ENCODE peak calls at places on chromosomes 13 and 19, in four cellular contexts. I, F, E and V are unnamed samples.

GRCh38 chr13:113002891-113003290 is 33.9 kb downstream of the MCF2L start:
- DNase-seq in I (no peak), F (no peak), E (no peak), V (no peak)

GRCh38 chr13:113291997-113292862 is 4.8 kb upstream of the LAMP1 start:
- DNase-seq in F (no peak), I (no peak), E (peak), V (peak)

GRCh38 chr19:30170495-30171137 is 201.6 kb upstream of the ZNF536 start:
- DNase-seq in E (no peak), F (no peak), I (no peak), V (no peak)

GRCh38 chr19:44748426-44749254 is at the start of gene BCL3:
- DNase-seq in E (peak), I (peak), F (peak), V (peak)

GRCh38 chr19:1265611-1266115 is 3.5 kb upstream of the CIRBP start:
- DNase-seq in F (peak), I (no peak), E (peak), V (no peak)

GRCh38 chr19:18735324-18735723 is 51.8 kb downstream of the CRTC1 start:
- DNase-seq in E (no peak), I (no peak), F (no peak), V (peak)

GRCh38 chr19:45470147-45471081 is 2.6 kb downstream of the FOSB start:
- DNase-seq in I (peak), E (peak), F (peak), V (no peak)

GRCh38 chr19:50628146-50628545 is 11.5 kb downstream of the SYT3 start:
- DNase-seq in F (no peak), I (no peak), E (no peak), V (no peak)

GRCh38 chr13:57629821-57630235 is 1.7 kb upstream of the PCDH17 start:
- DNase-seq in F (peak), I (no peak), E (peak), V (peak)

GRCh38 chr19:3207466-3208242 is 16.8 kb upstream of the CELF5 start:
- DNase-seq in E (no peak), I (no peak), F (no peak), V (peak)

GRCh38 chr13:50244913-50245574 is 229.8 kb downstream of the KCNRG start:
- DNase-seq in E (peak), I (peak), F (no peak), V (no peak)

GRCh38 chr19:31448221-31448657 is 99.0 kb upstream of the TSHZ3 start:
- DNase-seq in E (peak), I (no peak), F (peak), V (no peak)

GRCh38 chr13:50444726-50445125 is 398.8 kb downstream of the DLEU7 start:
- DNase-seq in E (no peak), F (no peak), I (no peak), V (no peak)

GRCh38 chr19:43470288-43470687 is 4.9 kb upstream of the LYPD3 start:
- DNase-seq in E (peak), F (no peak), I (no peak), V (no peak)

GRCh38 chr19:53903055-53903680 is 5.9 kb upstream of the CACNG7 start:
- DNase-seq in E (peak), F (no peak), I (peak), V (no peak)

GRCh38 chr13:78602561-78603239 is 652 bp downstream of the POU4F1 start:
- DNase-seq in I (no peak), F (no peak), E (no peak), V (no peak)

GRCh38 chr19:39795001-39795400 is 16.3 kb downstream of the LEUTX start:
- DNase-seq in I (no peak), E (no peak), F (no peak), V (no peak)

GRCh38 chr13:99218545-99218944 is 17.9 kb downstream of the UBAC2 start:
- DNase-seq in E (no peak), F (no peak), I (no peak), V (no peak)

GRCh38 chr19:34365463-34366401 is 736 bp downstream of the GPI start:
- DNase-seq in I (peak), E (peak), F (peak), V (peak)

GRCh38 chr13:107351305-107351704 is 783.4 kb upstream of the ARGLU1 start:
- DNase-seq in I (no peak), E (no peak), F (no peak), V (no peak)

GRCh38 chr19:41746593-41747227 is 8.6 kb upstream of the CEACAM6 start:
- DNase-seq in E (peak), I (peak), F (no peak), V (peak)

GRCh38 chr19:37691881-37692504 is 27.6 kb downstream of the ZNF607 start:
- DNase-seq in I (no peak), E (peak), F (peak), V (peak)

GRCh38 chr13:49812806-49813205 is 20.3 kb upstream of the KPNA3 start:
- DNase-seq in F (no peak), E (no peak), I (no peak), V (no peak)

GRCh38 chr19:6790194-6791128 is 18.0 kb downstream of the VAV1 start:
- DNase-seq in F (no peak), E (no peak), I (no peak), V (no peak)

GRCh38 chr13:30800107-30800506 is 64.8 kb downstream of the ALOX5AP start:
- DNase-seq in E (no peak), I (no peak), F (no peak), V (no peak)

GRCh38 chr13:110023729-110024645 is 237.6 kb upstream of the IRS2 start:
- DNase-seq in E (no peak), I (no peak), F (no peak), V (peak)

GRCh38 chr13:22126433-22127021 is 455.7 kb downstream of the FGF9 start:
- DNase-seq in E (no peak), F (no peak), I (no peak), V (no peak)

GRCh38 chr13:95710313-95710712 is 33.4 kb downstream of the DNAJC3 start:
- DNase-seq in E (peak), I (no peak), F (no peak), V (no peak)

GRCh38 chr13:74153316-74153715 is 19.1 kb upstream of the KLF12 start:
- DNase-seq in F (no peak), E (no peak), I (peak), V (no peak)

GRCh38 chr19:49887653-49888477 is 8.8 kb downstream of the IL4I1 start:
- DNase-seq in F (no peak), I (peak), E (no peak), V (peak)

GRCh38 chr13:92938481-92939020 is 288.1 kb upstream of the GPC6 start:
- DNase-seq in F (no peak), I (no peak), E (no peak), V (no peak)

GRCh38 chr13:24619302-24619701 is 60.9 kb upstream of the ATP12A start:
- DNase-seq in F (no peak), I (no peak), E (no peak), V (no peak)

GRCh38 chr19:33194884-33195710 is 967 bp downstream of the LRP3 start:
- DNase-seq in I (no peak), F (peak), E (peak), V (peak)

GRCh38 chr13:66716502-66716901 is 513.6 kb downstream of the PCDH9 start:
- DNase-seq in I (no peak), E (no peak), F (no peak), V (no peak)

GRCh38 chr13:112783135-112783945 is 93.5 kb downstream of the ATP11A start:
- DNase-seq in E (peak), F (no peak), I (no peak), V (no peak)